ENCODE peak calls at places on chromosomes 11 and 22, in nine cellular contexts. L, T, Y, U, G, X, J, B and R are unnamed samples.

GRCh38 chr11:134228625-134229024 is 4.2 kb downstream of the VPS26B start:
- DNase-seq in L (no peak), T (no peak), Y (no peak), U (no peak), G (peak), X (no peak), J (no peak), B (no peak), R (peak)

GRCh38 chr22:24697671-24698082 is 76.8 kb downstream of the PIWIL3 start:
- DNase-seq in L (peak), T (peak), Y (no peak), U (no peak), G (no peak), X (no peak), J (no peak), B (no peak), R (no peak)

GRCh38 chr11:125111341-125112234 is at the start of gene TMEM218:
- DNase-seq in L (peak), T (peak), Y (peak), U (no peak), G (peak), X (peak), J (peak), B (peak), R (peak)

GRCh38 chr11:101618691-101619090 is 34.9 kb upstream of the TRPC6 start:
- DNase-seq in L (no peak), T (no peak), Y (peak), U (no peak), G (no peak), X (no peak), J (no peak), B (no peak), R (no peak)

GRCh38 chr11:70478194-70478890 is 80.0 kb downstream of the CTTN start:
- DNase-seq in L (no peak), T (no peak), Y (no peak), U (no peak), G (no peak), X (no peak), J (no peak), B (no peak), R (no peak)

GRCh38 chr11:67691149-67691548 is 16.7 kb upstream of the ALDH3B2 start:
- DNase-seq in L (no peak), T (no peak), Y (no peak), U (no peak), G (no peak), X (no peak), J (no peak), B (no peak), R (no peak)

GRCh38 chr11:86087281-86087680 is 18.4 kb upstream of the PICALM start:
- DNase-seq in L (no peak), T (no peak), Y (no peak), U (no peak), G (no peak), X (no peak), J (no peak), B (no peak), R (no peak)

GRCh38 chr11:111745719-111746504 is 20.3 kb downstream of the PPP2R1B start:
- DNase-seq in L (no peak), T (no peak), Y (peak), U (no peak), G (no peak), X (no peak), J (no peak), B (no peak), R (no peak)

GRCh38 chr22:22903355-22903777 is 15.8 kb downstream of the IGLL5 start:
- DNase-seq in L (no peak), T (no peak), Y (no peak), U (no peak), G (no peak), X (no peak), J (no peak), B (no peak), R (no peak)

GRCh38 chr22:32446321-32446720 is 17.9 kb downstream of the BPIFC start:
- DNase-seq in L (no peak), T (no peak), Y (peak), U (no peak), G (no peak), X (no peak), J (no peak), B (no peak), R (no peak)

GRCh38 chr11:65316311-65316978 is 1.8 kb downstream of the CDC42EP2 start:
- DNase-seq in L (no peak), T (no peak), Y (peak), U (no peak), G (no peak), X (peak), J (no peak), B (peak), R (no peak)

GRCh38 chr11:119754656-119755350 is 25.8 kb upstream of the NECTIN1 start:
- DNase-seq in L (no peak), T (peak), Y (no peak), U (no peak), G (no peak), X (no peak), J (no peak), B (no peak), R (no peak)

GRCh38 chr22:23305922-23306374 is 125.6 kb downstream of the BCR start:
- DNase-seq in L (peak), T (peak), Y (peak), U (no peak), G (no peak), X (peak), J (no peak), B (no peak), R (no peak)

GRCh38 chr11:12715131-12715530 is 40.9 kb downstream of the TEAD1 start:
- DNase-seq in L (no peak), T (no peak), Y (no peak), U (no peak), G (no peak), X (no peak), J (no peak), B (no peak), R (no peak)

GRCh38 chr11:34647532-34647931 is 26.6 kb downstream of the EHF start:
- DNase-seq in L (no peak), T (no peak), Y (peak), U (no peak), G (no peak), X (no peak), J (no peak), B (no peak), R (no peak)

GRCh38 chr11:19520681-19521080 is 192.0 kb upstream of the NAV2 start:
- DNase-seq in L (no peak), T (no peak), Y (no peak), U (no peak), G (no peak), X (no peak), J (no peak), B (no peak), R (no peak)

GRCh38 chr22:48055827-48056226 is 1293.4 kb downstream of the TBC1D22A start:
- DNase-seq in L (no peak), T (peak), Y (no peak), U (no peak), G (no peak), X (no peak), J (no peak), B (no peak), R (no peak)

GRCh38 chr11:5069272-5069671 is at the start of gene OR52E1:
- DNase-seq in L (no peak), T (no peak), Y (no peak), U (no peak), G (no peak), X (no peak), J (no peak), B (no peak), R (no peak)

GRCh38 chr11:66479741-66480115 is 506 bp upstream of the DPP3 start:
- DNase-seq in L (no peak), T (no peak), Y (no peak), U (no peak), G (no peak), X (no peak), J (no peak), B (no peak), R (no peak)

GRCh38 chr11:11916981-11917399 is 75.2 kb downstream of the USP47 start:
- DNase-seq in L (no peak), T (no peak), Y (peak), U (no peak), G (no peak), X (no peak), J (no peak), B (no peak), R (no peak)

GRCh38 chr11:76607431-76607830 is 63.1 kb downstream of the LRRC32 start:
- DNase-seq in L (no peak), T (no peak), Y (no peak), U (no peak), G (no peak), X (no peak), J (no peak), B (no peak), R (no peak)
- TF ChIP-seq CTCF in L (no peak), T (no peak), Y (no peak), U (no peak), G (no peak), X (no peak), J (no peak), B (no peak), R (no peak)

GRCh38 chr11:117091753-117092477 is 6.3 kb downstream of the SIK3 start:
- DNase-seq in L (no peak), T (no peak), Y (no peak), U (no peak), G (no peak), X (no peak), J (no peak), B (no peak), R (no peak)
- TF ChIP-seq CTCF in L (no peak), T (no peak), Y (no peak), U (no peak), G (no peak), X (no peak), J (no peak), B (no peak), R (no peak)

GRCh38 chr11:59141673-59142460 is 789 bp upstream of the FAM111A start:
- DNase-seq in L (no peak), T (no peak), Y (peak), U (no peak), G (no peak), X (no peak), J (no peak), B (no peak), R (no peak)

GRCh38 chr11:59144096-59144495 is 1.4 kb downstream of the FAM111A start:
- DNase-seq in L (no peak), T (no peak), Y (peak), U (no peak), G (no peak), X (no peak), J (no peak), B (no peak), R (no peak)

GRCh38 chr11:59145534-59145933 is 2.9 kb downstream of the FAM111A start:
- DNase-seq in L (no peak), T (no peak), Y (peak), U (no peak), G (no peak), X (no peak), J (no peak), B (no peak), R (no peak)

GRCh38 chr11:59142530-59143507 is at the start of gene FAM111A:
- DNase-seq in L (peak), T (peak), Y (peak), U (no peak), G (peak), X (peak), J (peak), B (peak), R (peak)

GRCh38 chr11:59144579-59145345 is 2.1 kb downstream of the FAM111A start:
- DNase-seq in L (peak), T (peak), Y (peak), U (no peak), G (peak), X (peak), J (peak), B (peak), R (peak)
- TF ChIP-seq CTCF in L (no peak), T (peak), Y (peak), U (no peak), G (peak), X (no peak), J (no peak), B (no peak), R (peak)

GRCh38 chr11:63280920-63281319 is 37.5 kb upstream of the SLC22A25 start:
- DNase-seq in L (no peak), T (no peak), Y (no peak), U (no peak), G (no peak), X (no peak), J (no peak), B (no peak), R (no peak)

GRCh38 chr11:63273685-63274084 is 30.3 kb upstream of the SLC22A25 start:
- DNase-seq in L (no peak), T (no peak), Y (no peak), U (no peak), G (no peak), X (no peak), J (no peak), B (no peak), R (no peak)

GRCh38 chr11:63282579-63282978 is 39.2 kb upstream of the SLC22A25 start:
- DNase-seq in L (no peak), T (no peak), Y (no peak), U (no peak), G (no peak), X (no peak), J (no peak), B (no peak), R (no peak)

GRCh38 chr11:63274776-63275175 is 31.4 kb upstream of the SLC22A25 start:
- DNase-seq in L (no peak), T (no peak), Y (no peak), U (no peak), G (no peak), X (no peak), J (no peak), B (no peak), R (no peak)

GRCh38 chr11:63277345-63277943 is 34.0 kb upstream of the SLC22A25 start:
- DNase-seq in L (no peak), T (no peak), Y (no peak), U (no peak), G (no peak), X (no peak), J (no peak), B (no peak), R (no peak)
- TF ChIP-seq CTCF in L (peak), T (peak), Y (no peak), U (no peak), G (peak), X (no peak), J (peak), B (no peak), R (no peak)

DNA sequence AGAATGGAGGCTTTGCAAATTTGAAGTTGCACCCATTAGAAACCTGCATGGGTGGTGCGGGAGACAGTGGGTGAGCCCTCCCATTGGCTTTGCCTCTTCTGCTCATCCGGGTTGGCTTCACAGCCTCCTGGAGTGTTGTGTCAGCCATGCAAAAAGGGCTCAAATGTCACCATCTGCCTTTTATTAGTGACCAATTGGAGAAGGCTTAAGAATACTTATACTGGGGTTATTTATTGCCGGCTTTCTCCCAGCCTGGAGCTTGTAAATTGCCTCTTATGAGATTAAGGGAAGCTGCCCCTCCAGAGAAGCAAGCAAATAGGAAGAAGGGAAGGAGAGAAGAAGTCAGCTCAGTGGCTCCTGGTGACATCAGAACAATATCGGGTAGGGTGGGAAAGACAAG is 182.6 kb downstream of the ST3GAL4 start:
- DNase-seq in L (no peak), T (no peak), Y (no peak), U (no peak), G (no peak), X (no peak), J (no peak), B (no peak), R (no peak)
- TF ChIP-seq CTCF in L (no peak), T (no peak), Y (no peak), U (no peak), G (no peak), X (no peak), J (no peak), B (no peak), R (no peak)

GRCh38 chr22:39238966-39239510 is 5.7 kb downstream of the PDGFB start:
- DNase-seq in L (no peak), T (no peak), Y (no peak), U (no peak), G (no peak), X (no peak), J (no peak), B (no peak), R (no peak)
- TF ChIP-seq CTCF in L (no peak), T (no peak), Y (no peak), U (no peak), G (no peak), X (no peak), J (no peak), B (no peak), R (no peak)

DNA sequence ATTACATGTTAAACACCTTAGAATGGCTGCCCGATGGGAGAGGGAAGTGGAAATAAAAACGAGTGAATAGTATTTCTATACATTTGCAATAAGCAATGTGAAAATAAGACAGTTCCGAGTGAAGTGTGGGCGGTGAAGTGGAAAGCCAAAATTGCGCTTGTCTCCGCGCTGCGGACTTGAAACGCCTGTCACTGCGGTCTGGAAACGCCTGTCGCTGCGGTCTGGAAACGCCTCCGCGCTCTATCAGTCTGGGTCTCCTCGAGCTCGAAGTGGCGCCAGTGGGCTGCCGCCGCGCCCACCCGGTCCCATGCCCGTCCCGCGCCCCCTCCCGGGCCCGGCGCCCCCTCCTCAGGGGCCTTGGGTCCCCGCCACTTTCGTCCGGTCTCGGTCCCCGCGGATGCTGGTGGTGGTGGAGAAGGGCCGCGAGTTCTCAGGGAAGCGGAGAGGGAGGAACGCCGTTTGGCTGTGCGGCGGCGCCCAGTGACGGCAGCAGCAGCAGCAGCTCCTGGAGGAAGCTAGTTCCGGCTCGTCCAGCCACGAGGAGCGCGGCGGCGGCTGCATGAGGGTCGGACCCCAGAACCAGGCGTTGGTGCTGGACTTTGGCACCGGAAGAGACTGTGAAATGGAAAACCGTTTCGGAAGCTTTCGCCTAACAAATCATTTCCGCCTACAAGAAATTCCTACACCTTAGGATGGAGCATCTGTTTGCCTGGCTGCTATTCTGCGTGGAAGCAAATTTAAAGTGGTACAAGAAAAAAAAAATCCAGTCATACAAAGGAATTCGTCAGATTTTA is 1.8 kb downstream of the NCR3LG1 start:
- DNase-seq in L (peak), T (peak), Y (peak), U (no peak), G (peak), X (peak), J (peak), B (peak), R (peak)
- TF ChIP-seq CTCF in L (no peak), T (no peak), Y (no peak), U (no peak), G (peak), X (no peak), J (no peak), B (no peak), R (no peak)

GRCh38 chr11:59182457-59183151 is 10.7 kb downstream of the DTX4 start:
- DNase-seq in L (no peak), T (no peak), Y (no peak), U (no peak), G (peak), X (no peak), J (no peak), B (no peak), R (peak)
- TF ChIP-seq CTCF in L (peak), T (peak), Y (no peak), U (no peak), G (peak), X (no peak), J (peak), B (peak), R (peak)